ENCODE peak calls at places on chromosomes 2 and 18, in nine cellular contexts. O is nucleus accumbens; I is stimulated activated CD4-positive, alpha-beta T cell treated with anti-CD3 and anti-CD28 coated beads, Interleukin-12 subunit alpha, Interleukin-12 subunit beta, amount 100 ng/mL, for 4 hours; N is coronary artery; E is left cardiac atrium; W is activated CD4-positive, alpha-beta T cell treated with anti-CD3 and anti-CD28 coated beads, Interleukin-2, amount 50 U/mL, for 4 hours; V is dorsolateral prefrontal cortex; K is ecto neural progenitor cell; Z is M059J. T is an unnamed sample.

GRCh38 chr2:231670892-231671616 is 37.3 kb upstream of the PTMA start:
- DNase-seq in O (no peak), I (no peak), N (no peak), E (peak), W (no peak), V (no peak), K (peak), Z (peak), T (no peak)

GRCh38 chr2:104863229-104863584 is 9.3 kb downstream of the POU3F3 start:
- DNase-seq in O (no peak), I (no peak), N (no peak), E (no peak), W (no peak), V (no peak), K (no peak), Z (no peak), T (no peak)

GRCh38 chr18:47745227-47745626 is 185.2 kb downstream of the SMAD2 start:
- DNase-seq in O (no peak), I (no peak), N (no peak), E (no peak), W (no peak), V (no peak), K (no peak), Z (no peak), T (no peak)

GRCh38 chr18:78679061-78679460 is 300.6 kb upstream of the SALL3 start:
- DNase-seq in O (no peak), I (no peak), N (no peak), E (no peak), W (no peak), V (no peak), K (no peak), Z (no peak), T (no peak)

GRCh38 chr2:240460781-240461431 is 25.4 kb downstream of the GPC1 start:
- DNase-seq in O (no peak), I (no peak), N (no peak), E (peak), W (no peak), V (peak), K (no peak), Z (no peak), T (no peak)

GRCh38 chr2:29196792-29197788 is 81.9 kb downstream of the CLIP4 start:
- DNase-seq in O (peak), I (peak), N (no peak), E (peak), W (peak), V (peak), K (peak), Z (peak), T (peak)

GRCh38 chr2:127093648-127094210 is 13.2 kb downstream of the BIN1 start:
- DNase-seq in O (no peak), I (no peak), N (no peak), E (no peak), W (no peak), V (no peak), K (no peak), Z (no peak), T (no peak)

GRCh38 chr2:184363213-184363612 is 235.1 kb upstream of the ZNF804A start:
- DNase-seq in O (no peak), I (no peak), N (no peak), E (no peak), W (no peak), V (no peak), K (no peak), Z (no peak), T (no peak)

GRCh38 chr2:1253608-1254007 is 159.7 kb upstream of the TPO start:
- DNase-seq in O (no peak), I (no peak), N (no peak), E (no peak), W (no peak), V (no peak), K (no peak), Z (no peak), T (no peak)

GRCh38 chr18:33231474-33232317 is 208.8 kb downstream of the CCDC178 start:
- DNase-seq in O (peak), I (peak), N (no peak), E (peak), W (peak), V (peak), K (peak), Z (peak), T (peak)

GRCh38 chr2:43084699-43085091 is 141.7 kb downstream of the ZFP36L2 start:
- DNase-seq in O (no peak), I (no peak), N (no peak), E (peak), W (no peak), V (no peak), K (no peak), Z (peak), T (no peak)

GRCh38 chr2:108267117-108267516 is 21.6 kb upstream of the SULT1C2 start:
- DNase-seq in O (no peak), I (no peak), N (no peak), E (no peak), W (no peak), V (no peak), K (no peak), Z (peak), T (no peak)

GRCh38 chr2:237563816-237564215 is 2.6 kb upstream of the PRLH start:
- DNase-seq in O (no peak), I (no peak), N (no peak), E (no peak), W (no peak), V (no peak), K (peak), Z (peak), T (no peak)

GRCh38 chr2:47632754-47633153 is 150.2 kb upstream of the MSH6 start:
- DNase-seq in O (no peak), I (no peak), N (no peak), E (no peak), W (no peak), V (no peak), K (no peak), Z (no peak), T (no peak)

GRCh38 chr2:226692521-226693126 is 107.0 kb downstream of the IRS1 start:
- DNase-seq in O (no peak), I (no peak), N (no peak), E (no peak), W (no peak), V (no peak), K (no peak), Z (no peak), T (no peak)

GRCh38 chr18:47265197-47265596 is 13.7 kb upstream of the SKOR2 start:
- DNase-seq in O (no peak), I (no peak), N (no peak), E (no peak), W (no peak), V (no peak), K (no peak), Z (peak), T (no peak)

GRCh38 chr2:29165362-29166236 is 50.4 kb downstream of the CLIP4 start:
- DNase-seq in O (no peak), I (no peak), N (no peak), E (no peak), W (no peak), V (no peak), K (no peak), Z (peak), T (no peak)

GRCh38 chr2:144014108-144014507 is 505.8 kb downstream of the ZEB2 start:
- DNase-seq in O (no peak), I (no peak), N (no peak), E (no peak), W (no peak), V (no peak), K (no peak), Z (no peak), T (no peak)

GRCh38 chr2:131657895-131658768 is 130.4 kb downstream of the CCDC74A start:
- DNase-seq in O (no peak), I (no peak), N (no peak), E (no peak), W (no peak), V (no peak), K (no peak), Z (no peak), T (no peak)

GRCh38 chr2:217092710-217093379 is 233.0 kb upstream of the TNP1 start:
- DNase-seq in O (no peak), I (no peak), N (no peak), E (no peak), W (no peak), V (no peak), K (no peak), Z (no peak), T (no peak)

GRCh38 chr2:109063326-109063670 is 65.7 kb upstream of the SH3RF3 start:
- DNase-seq in O (no peak), I (no peak), N (no peak), E (no peak), W (no peak), V (no peak), K (no peak), Z (no peak), T (no peak)

GRCh38 chr2:205056066-205056678 is 510.9 kb downstream of the PARD3B start:
- DNase-seq in O (no peak), I (no peak), N (no peak), E (no peak), W (no peak), V (no peak), K (no peak), Z (no peak), T (no peak)

GRCh38 chr2:25879133-25879730 is 945 bp upstream of the ASXL2 start:
- DNase-seq in O (no peak), I (no peak), N (no peak), E (no peak), W (no peak), V (no peak), K (no peak), Z (peak), T (no peak)

GRCh38 chr2:144553379-144553778 is 33.5 kb upstream of the ZEB2 start:
- DNase-seq in O (no peak), I (no peak), N (no peak), E (no peak), W (no peak), V (no peak), K (no peak), Z (peak), T (no peak)

GRCh38 chr18:76460482-76460881 is 34.6 kb downstream of the ZNF516 start:
- DNase-seq in O (no peak), I (no peak), N (peak), E (no peak), W (no peak), V (no peak), K (no peak), Z (no peak), T (no peak)

GRCh38 chr18:50469380-50469781 is 90.5 kb upstream of the MAPK4 start:
- DNase-seq in O (peak), I (no peak), N (peak), E (peak), W (no peak), V (no peak), K (no peak), Z (no peak), T (peak)

GRCh38 chr18:25044694-25045093 is 307.3 kb downstream of the ZNF521 start:
- DNase-seq in O (no peak), I (no peak), N (no peak), E (no peak), W (no peak), V (no peak), K (no peak), Z (no peak), T (no peak)

GRCh38 chr2:177407031-177407430 is 14.5 kb downstream of the AGPS start:
- DNase-seq in O (no peak), I (no peak), N (no peak), E (no peak), W (no peak), V (no peak), K (no peak), Z (no peak), T (no peak)

GRCh38 chr2:219243291-219243761 is 1.9 kb downstream of the GLB1L start:
- DNase-seq in O (no peak), I (no peak), N (no peak), E (no peak), W (no peak), V (no peak), K (no peak), Z (no peak), T (no peak)

GRCh38 chr18:22168360-22168921 is 948 bp upstream of the GATA6 start:
- DNase-seq in O (no peak), I (no peak), N (no peak), E (peak), W (no peak), V (no peak), K (peak), Z (peak), T (no peak)

GRCh38 chr2:207767461-207768167 is 2.1 kb downstream of the FZD5 start:
- DNase-seq in O (peak), I (peak), N (peak), E (peak), W (no peak), V (no peak), K (peak), Z (no peak), T (no peak)

GRCh38 chr2:147843421-147843863 is 1.4 kb upstream of the ACVR2A start:
- DNase-seq in O (no peak), I (no peak), N (no peak), E (no peak), W (no peak), V (no peak), K (no peak), Z (no peak), T (no peak)

GRCh38 chr2:105144128-105144940 is 97.2 kb upstream of the GPR45 start:
- DNase-seq in O (no peak), I (no peak), N (no peak), E (no peak), W (no peak), V (no peak), K (peak), Z (no peak), T (no peak)

GRCh38 chr2:235936493-235936892 is 231.7 kb downstream of the GBX2 start:
- DNase-seq in O (no peak), I (no peak), N (peak), E (no peak), W (no peak), V (no peak), K (no peak), Z (no peak), T (no peak)

GRCh38 chr2:148926291-148926961 is 51.4 kb downstream of the KIF5C start:
- DNase-seq in O (peak), I (peak), N (no peak), E (peak), W (peak), V (peak), K (no peak), Z (peak), T (peak)

GRCh38 chr2:43157506-43158232 is 68.7 kb downstream of the ZFP36L2 start:
- DNase-seq in O (no peak), I (no peak), N (no peak), E (no peak), W (no peak), V (no peak), K (no peak), Z (no peak), T (no peak)

GRCh38 chr18:66749030-66749429 is 145.1 kb upstream of the CDH19 start:
- DNase-seq in O (no peak), I (no peak), N (no peak), E (no peak), W (no peak), V (no peak), K (no peak), Z (no peak), T (no peak)

T was measured in caudate nucleus.